ENCODE peak calls at places on chromosomes 6 and 20, in five cellular contexts. X, K, A, S and U are unnamed samples.

GRCh38 chr6:7846971-7847818 is 63.4 kb downstream of the TXNDC5 start:
- DNase-seq in A (peak), X (no peak), K (peak), S (no peak), U (no peak)

GRCh38 chr6:27139753-27140522 is 107.6 kb upstream of the PRSS16 start:
- DNase-seq in X (no peak), S (no peak), K (no peak), A (no peak), U (no peak)

GRCh38 chr6:169918239-169918953 is 167.0 kb downstream of the ERMARD start:
- DNase-seq in S (no peak), K (no peak), X (no peak), A (no peak), U (no peak)

GRCh38 chr20:24985802-24986201 is 6.7 kb downstream of the APMAP start:
- DNase-seq in K (no peak), S (no peak), A (no peak), X (no peak), U (no peak)

GRCh38 chr6:112282217-112282616 is 27.9 kb upstream of the LAMA4 start:
- DNase-seq in S (peak), K (peak), X (no peak), A (peak), U (no peak)

GRCh38 chr20:23515250-23515939 is 24.5 kb downstream of the CST8 start:
- DNase-seq in S (no peak), X (no peak), K (peak), A (no peak), U (no peak)

GRCh38 chr20:62832212-62832922 is 15.5 kb downstream of the COL9A3 start:
- DNase-seq in A (no peak), K (no peak), X (no peak), S (no peak), U (no peak)

GRCh38 chr6:149864578-149865535 is 698 bp upstream of the LRP11 start:
- DNase-seq in S (no peak), X (no peak), A (no peak), K (peak), U (no peak)

GRCh38 chr6:156731436-156731835 is 45.7 kb upstream of the ARID1B start:
- DNase-seq in S (no peak), A (no peak), K (peak), X (no peak), U (no peak)

GRCh38 chr20:44167736-44168135 is 19.3 kb downstream of the JPH2 start:
- DNase-seq in A (no peak), X (no peak), K (no peak), S (no peak), U (no peak)

GRCh38 chr6:46325561-46326525 is 155.1 kb upstream of the ENPP5 start:
- DNase-seq in K (peak), A (no peak), X (no peak), S (peak), U (peak)

GRCh38 chr6:18226451-18226850 is 37.9 kb downstream of the DEK start:
- DNase-seq in S (no peak), X (no peak), A (peak), K (peak), U (no peak)

GRCh38 chr6:168896321-168896720 is 357.3 kb downstream of the THBS2 start:
- DNase-seq in X (no peak), A (no peak), K (no peak), S (no peak), U (no peak)

GRCh38 chr6:35611235-35611634 is 77.5 kb downstream of the FKBP5 start:
- DNase-seq in X (no peak), S (no peak), A (no peak), K (peak), U (peak)

GRCh38 chr6:37170273-37171140 is 555 bp downstream of the PIM1 start:
- DNase-seq in K (peak), A (no peak), X (peak), S (no peak), U (peak)

GRCh38 chr20:38895098-38895949 is 30.9 kb upstream of the FAM83D start:
- DNase-seq in X (no peak), S (no peak), A (no peak), K (no peak), U (no peak)

GRCh38 chr6:32876603-32877002 is 22.6 kb downstream of the PSMB9 start:
- DNase-seq in X (no peak), S (no peak), A (no peak), K (no peak), U (no peak)

GRCh38 chr20:23298926-23299672 is 51.5 kb upstream of the NXT1 start:
- DNase-seq in X (no peak), A (no peak), S (no peak), K (peak), U (no peak)

GRCh38 chr20:24837721-24838456 is 111.2 kb upstream of the CST7 start:
- DNase-seq in S (no peak), X (no peak), A (peak), K (peak), U (no peak)

GRCh38 chr6:36139991-36140710 is 9.8 kb downstream of the MAPK13 start:
- DNase-seq in X (no peak), S (no peak), K (no peak), A (no peak), U (no peak)